ENCODE peak calls at places on chromosomes 12 and 14, in seven cellular contexts. X, R, O, Q, Y, M and K are unnamed samples.

GRCh38 chr12:94585624-94586023 is 64.7 kb downstream of the TMCC3 start:
- DNase-seq in X (no peak), R (no peak), O (no peak), Q (no peak), Y (no peak), M (no peak), K (no peak)

GRCh38 chr12:42187799-42188198 is 43.1 kb upstream of the GXYLT1 start:
- DNase-seq in X (no peak), R (no peak), O (no peak), Q (no peak), Y (no peak), M (no peak), K (no peak)

GRCh38 chr12:29492884-29493283 is 4.6 kb downstream of the OVCH1 start:
- DNase-seq in X (no peak), R (no peak), O (no peak), Q (no peak), Y (no peak), M (no peak), K (no peak)

GRCh38 chr12:67039995-67040860 is 228.9 kb upstream of the CAND1 start:
- DNase-seq in X (no peak), R (no peak), O (no peak), Q (no peak), Y (no peak), M (no peak), K (no peak)

GRCh38 chr14:70881549-70882174 is 25.6 kb upstream of the PCNX1 start:
- DNase-seq in X (no peak), R (no peak), O (no peak), Q (no peak), Y (no peak), M (no peak), K (no peak)

GRCh38 chr14:75859746-75860145 is 122.0 kb downstream of the TGFB3 start:
- DNase-seq in X (no peak), R (no peak), O (no peak), Q (no peak), Y (no peak), M (no peak), K (no peak)

GRCh38 chr12:74285773-74286172 is 251.9 kb upstream of the ATXN7L3B start:
- DNase-seq in X (no peak), R (no peak), O (no peak), Q (no peak), Y (no peak), M (peak; percentile 91), K (no peak)

GRCh38 chr14:100292301-100292775 is 13.9 kb downstream of the SLC25A29 start:
- DNase-seq in X (no peak), R (no peak), O (no peak), Q (no peak), Y (peak; percentile 59), M (no peak), K (no peak)

GRCh38 chr12:1533602-1534304 is 60.6 kb downstream of the FBXL14 start:
- DNase-seq in X (no peak), R (peak; percentile 45), O (no peak), Q (no peak), Y (no peak), M (no peak), K (peak; percentile 39)

GRCh38 chr12:100138048-100138907 is 4.4 kb downstream of the BLTP3B start:
- DNase-seq in X (no peak), R (peak; percentile 30), O (no peak), Q (no peak), Y (no peak), M (no peak), K (no peak)

GRCh38 chr14:23286904-23287479 is 1.1 kb upstream of the HOMEZ start:
- DNase-seq in X (no peak), R (no peak), O (no peak), Q (no peak), Y (no peak), M (no peak), K (no peak)

GRCh38 chr12:44015333-44015941 is 179.6 kb downstream of the TMEM117 start:
- DNase-seq in X (no peak), R (peak; percentile 67), O (no peak), Q (no peak), Y (no peak), M (no peak), K (no peak)

GRCh38 chr12:54032627-54033100 is at the start of gene HOXC5:
- DNase-seq in X (no peak), R (peak; percentile 69), O (peak; percentile 81), Q (no peak), Y (peak; percentile 85), M (no peak), K (peak; percentile 78)

GRCh38 chr12:54032220-54032619 is 630 bp upstream of the HOXC5 start:
- DNase-seq in X (no peak), R (no peak), O (no peak), Q (no peak), Y (no peak), M (no peak), K (no peak)

GRCh38 chr12:54034784-54035310 is 2.0 kb downstream of the HOXC5 start:
- DNase-seq in X (no peak), R (no peak), O (no peak), Q (no peak), Y (no peak), M (no peak), K (no peak)

GRCh38 chr12:54033980-54034783 is 1.3 kb downstream of the HOXC5 start:
- DNase-seq in X (no peak), R (no peak), O (no peak), Q (no peak), Y (no peak), M (no peak), K (no peak)

DNA sequence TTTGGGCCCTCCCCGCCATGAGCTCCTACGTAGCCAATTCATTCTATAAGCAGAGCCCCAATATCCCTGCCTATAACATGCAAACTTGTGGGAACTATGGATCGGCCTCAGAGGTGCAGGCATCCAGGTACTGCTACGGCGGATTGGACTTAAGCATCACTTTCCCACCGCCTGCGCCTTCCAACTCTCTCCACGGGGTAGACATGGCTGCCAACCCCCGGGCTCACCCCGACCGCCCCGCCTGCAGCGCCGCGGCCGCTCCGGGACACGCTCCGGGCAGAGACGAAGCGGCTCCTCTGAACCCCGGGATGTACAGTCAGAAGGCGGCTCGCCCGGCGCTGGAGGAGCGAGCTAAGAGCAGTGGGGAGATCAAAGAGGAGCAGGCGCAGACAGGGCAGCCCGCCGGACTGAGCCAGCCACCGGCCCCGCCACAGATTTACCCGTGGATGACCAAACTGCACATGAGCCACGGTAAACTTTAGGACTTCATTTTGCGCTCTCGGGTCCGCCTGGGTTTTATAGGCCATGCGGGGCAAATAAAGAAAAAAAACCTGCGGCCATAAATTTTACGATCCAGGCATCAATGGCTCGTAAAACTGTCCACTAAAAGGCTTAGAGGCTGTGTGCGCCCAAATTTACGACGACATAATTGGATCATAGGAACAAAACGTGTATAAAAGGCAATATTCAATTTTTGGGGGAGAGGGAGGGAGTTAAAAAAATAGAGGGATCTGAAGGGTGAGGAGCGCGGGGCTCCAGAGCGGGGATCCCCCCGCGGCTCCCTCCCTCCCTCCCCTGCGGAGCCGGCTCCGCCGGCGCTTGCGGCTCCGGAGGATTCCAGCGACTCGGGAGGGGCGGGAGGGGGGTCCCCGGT is 493 bp downstream of the HOXC5 start:
- DNase-seq in X (no peak), R (no peak), O (peak; percentile 69), Q (no peak), Y (no peak), M (no peak), K (no peak)
- H3K27me3 ChIP-seq in X (peaks cover 100% of the 10 kb centered on the region), R (peaks cover 100% of the 10 kb centered on the region), O (no peaks in the 10 kb centered on the region), Q (peaks cover 23% of the 10 kb centered on the region), Y (no peaks in the 10 kb centered on the region), M (no peaks in the 10 kb centered on the region), K (no peaks in the 10 kb centered on the region)

GRCh38 chr12:14955876-14956811 is 5.3 kb downstream of the ARHGDIB start:
- DNase-seq in X (no peak), R (no peak), O (no peak), Q (no peak), Y (no peak), M (no peak), K (no peak)

GRCh38 chr12:14952295-14952995 is 9.0 kb downstream of the ARHGDIB start:
- DNase-seq in X (no peak), R (no peak), O (no peak), Q (peak; percentile 45), Y (peak; percentile 73), M (peak; percentile 87), K (no peak)

GRCh38 chr12:14953752-14954151 is 7.6 kb downstream of the ARHGDIB start:
- DNase-seq in X (no peak), R (no peak), O (no peak), Q (no peak), Y (no peak), M (no peak), K (no peak)

GRCh38 chr12:14950982-14951746 is 10.2 kb downstream of the ARHGDIB start:
- DNase-seq in X (no peak), R (peak; percentile 69), O (no peak), Q (peak; percentile 8), Y (no peak), M (peak; percentile 53), K (no peak)

GRCh38 chr12:14954269-14954668 is 7.1 kb downstream of the ARHGDIB start:
- DNase-seq in X (no peak), R (no peak), O (no peak), Q (peak; percentile 34), Y (no peak), M (no peak), K (no peak)
- H3K4me1 ChIP-seq in X (peaks cover 89% of the 10 kb centered on the region), R (peaks cover 12% of the 10 kb centered on the region), O (peaks cover 18% of the 10 kb centered on the region), Q (peaks cover 99% of the 10 kb centered on the region), Y (peaks cover 45% of the 10 kb centered on the region), M (peaks cover 16% of the 10 kb centered on the region), K (peaks cover 4% of the 10 kb centered on the region)

GRCh38 chr12:53983580-53984572 is 1.1 kb upstream of the HOXC10 start:
- DNase-seq in X (no peak), R (no peak), O (no peak), Q (no peak), Y (no peak), M (no peak), K (no peak)
- H3K27me3 ChIP-seq in X (peaks cover 98% of the 10 kb centered on the region), R (peaks cover 100% of the 10 kb centered on the region), O (peaks cover 21% of the 10 kb centered on the region), Q (peaks cover 56% of the 10 kb centered on the region), Y (peaks cover 54% of the 10 kb centered on the region), M (no peaks in the 10 kb centered on the region), K (peaks cover 4% of the 10 kb centered on the region)

GRCh38 chr12:132286912-132287311 is 42.5 kb downstream of the GALNT9 start:
- DNase-seq in X (peak; percentile 3), R (no peak), O (no peak), Q (no peak), Y (no peak), M (no peak), K (no peak)

GRCh38 chr12:132285991-132286681 is 43.3 kb downstream of the GALNT9 start:
- DNase-seq in X (peak; percentile 60), R (peak; percentile 76), O (peak; percentile 39), Q (no peak), Y (peak; percentile 80), M (no peak), K (peak; percentile 67)

GRCh38 chr12:132284618-132285310 is 44.6 kb downstream of the GALNT9 start:
- DNase-seq in X (no peak), R (no peak), O (no peak), Q (no peak), Y (no peak), M (peak; percentile 64), K (no peak)

GRCh38 chr12:132284071-132284492 is 45.3 kb downstream of the GALNT9 start:
- DNase-seq in X (no peak), R (no peak), O (no peak), Q (no peak), Y (no peak), M (no peak), K (no peak)

DNA sequence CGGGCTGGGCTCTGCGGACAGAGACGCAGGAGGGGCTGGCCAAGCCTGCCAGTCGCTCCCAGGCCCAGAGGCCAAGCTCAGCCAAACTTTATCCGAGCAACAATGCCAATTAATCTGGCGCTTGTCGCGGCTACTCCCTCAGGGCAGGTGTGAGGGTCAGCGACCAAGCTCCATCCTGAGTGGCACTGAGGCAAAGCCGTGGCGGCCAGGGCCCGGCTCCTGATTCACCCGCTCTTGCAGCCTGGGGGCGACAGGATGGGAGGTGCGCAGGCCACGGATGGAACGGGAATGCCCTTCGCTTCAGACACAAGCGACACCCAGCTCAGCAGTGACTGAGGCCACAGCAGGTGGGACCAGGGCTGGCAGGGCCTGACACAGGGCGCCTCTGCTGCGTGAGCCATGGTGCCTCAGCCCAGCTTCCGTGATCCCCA is 44.1 kb downstream of the GALNT9 start:
- DNase-seq in X (no peak), R (no peak), O (no peak), Q (no peak), Y (no peak), M (no peak), K (no peak)
- H3K4me1 ChIP-seq in X (peaks cover 10% of the 10 kb centered on the region), R (no peaks in the 10 kb centered on the region), O (no peaks in the 10 kb centered on the region), Q (peaks cover 14% of the 10 kb centered on the region), Y (no peaks in the 10 kb centered on the region), M (no peaks in the 10 kb centered on the region), K (peaks cover 8% of the 10 kb centered on the region)